ENCODE peak calls at places on chromosomes 3 and 15, in nine cellular contexts. W, I, M, U, Y, V, D, J and Z are unnamed samples.

GRCh38 chr3:159418571-159419526 is 569.8 kb upstream of the IL12A start:
- DNase-seq in M (no peak), Y (no peak), W (no peak), I (peak; percentile 55), J (peak; percentile 7), D (no peak), V (no peak), U (peak; percentile 38), Z (peak; percentile 20)

GRCh38 chr15:58473720-58474119 is 41.9 kb downstream of the LIPC start:
- DNase-seq in Y (no peak), I (peak; percentile 96), U (peak; percentile 69), W (no peak), J (peak; percentile 25), M (no peak), D (no peak), V (no peak), Z (no peak)

GRCh38 chr15:72284781-72285180 is 12.4 kb upstream of the PARP6 start:
- DNase-seq in I (no peak), W (no peak), Y (no peak), U (peak; percentile 25), M (no peak), V (no peak), J (no peak), D (no peak), Z (no peak)

GRCh38 chr15:80596521-80596976 is 98.6 kb upstream of the ABHD17C start:
- DNase-seq in J (no peak), D (no peak), Y (no peak), U (no peak), M (no peak), W (no peak), V (no peak), I (no peak), Z (no peak)

GRCh38 chr3:71258116-71258515 is 325.4 kb downstream of the FOXP1 start:
- DNase-seq in U (peak; percentile 86), D (no peak), I (peak; percentile 96), J (peak; percentile 36), W (no peak), Y (no peak), V (no peak), M (no peak), Z (no peak)

GRCh38 chr3:187750041-187750512 is 4.8 kb upstream of the BCL6 start:
- DNase-seq in W (no peak), U (no peak), V (peak; percentile 83), D (peak; percentile 51), J (peak; percentile 61), Y (no peak), M (peak; percentile 77), I (peak; percentile 51), Z (peak; percentile 59)

GRCh38 chr3:125154800-125155269 is 57.7 kb downstream of the SLC12A8 start:
- DNase-seq in V (no peak), W (no peak), J (no peak), I (no peak), Y (no peak), D (no peak), M (no peak), U (no peak), Z (no peak)

GRCh38 chr15:58931985-58932384 is 1.5 kb downstream of the SLTM start:
- DNase-seq in W (peak; percentile 31), D (no peak), I (peak; percentile 48), V (no peak), Y (no peak), U (peak; percentile 60), M (peak; percentile 36), J (peak; percentile 81), Z (peak; percentile 44)

GRCh38 chr15:41417418-41417811 is 520 bp downstream of the RTF1 start:
- DNase-seq in J (peak; percentile 24), M (peak; percentile 37), W (no peak), I (no peak), V (no peak), Y (no peak), U (peak; percentile 25), D (no peak), Z (peak; percentile 49)

GRCh38 chr15:60871731-60872130 is 357.4 kb downstream of the RORA start:
- DNase-seq in W (no peak), D (no peak), V (no peak), U (peak; percentile 7), Y (no peak), I (peak; percentile 43), M (no peak), J (no peak), Z (no peak)

GRCh38 chr3:44612678-44613077 is 12.2 kb upstream of the ZNF197 start:
- DNase-seq in U (no peak), I (no peak), D (no peak), W (no peak), J (no peak), V (no peak), Y (no peak), M (no peak), Z (no peak)

GRCh38 chr15:68445351-68445750 is 13.4 kb upstream of the ITGA11 start:
- DNase-seq in Y (peak; percentile 42), J (no peak), D (no peak), W (no peak), U (no peak), M (no peak), I (no peak), V (no peak), Z (no peak)

GRCh38 chr15:80665151-80665550 is 30.0 kb upstream of the ABHD17C start:
- DNase-seq in V (no peak), U (no peak), D (no peak), I (no peak), W (no peak), M (no peak), Y (no peak), J (no peak), Z (no peak)

GRCh38 chr3:160677459-160677901 is 520 bp downstream of the ARL14 start:
- DNase-seq in D (no peak), J (no peak), M (no peak), I (peak; percentile 41), V (no peak), Y (no peak), W (no peak), U (no peak), Z (no peak)

GRCh38 chr3:126963261-126964190 is 19.4 kb upstream of the PLXNA1 start:
- DNase-seq in W (no peak), Y (no peak), M (no peak), D (peak; percentile 15), J (no peak), U (no peak), I (no peak), V (peak; percentile 9), Z (no peak)

GRCh38 chr3:46931631-46932441 is 44.7 kb downstream of the CCDC12 start:
- DNase-seq in Y (no peak), W (no peak), D (peak; percentile 77), V (peak; percentile 44), M (peak; percentile 82), J (peak; percentile 72), I (no peak), U (peak; percentile 40), Z (peak; percentile 48)

GRCh38 chr3:122102191-122102935 is 47.2 kb downstream of the CD86 start:
- DNase-seq in U (no peak), M (no peak), W (peak; percentile 75), Y (no peak), D (no peak), I (no peak), J (no peak), V (no peak), Z (no peak)

GRCh38 chr3:122103821-122104514 is 48.8 kb downstream of the CD86 start:
- DNase-seq in Y (no peak), I (no peak), V (no peak), M (no peak), W (no peak), D (no peak), J (no peak), U (no peak), Z (no peak)

GRCh38 chr3:122099255-122099654 is 44.1 kb downstream of the CD86 start:
- DNase-seq in U (no peak), W (no peak), D (no peak), J (no peak), Y (no peak), M (no peak), V (no peak), I (no peak), Z (no peak)

GRCh38 chr3:122100591-122101491 is 45.7 kb downstream of the CD86 start:
- DNase-seq in W (peak; percentile 79), J (no peak), Y (no peak), U (peak; percentile 33), I (no peak), M (no peak), D (no peak), V (no peak), Z (no peak)

GRCh38 chr3:122101646-122102045 is 46.5 kb downstream of the CD86 start:
- DNase-seq in D (no peak), I (peak; percentile 20), W (no peak), U (peak; percentile 64), M (no peak), Y (no peak), J (peak; percentile 44), V (no peak), Z (peak; percentile 67)
- H3K4me3 ChIP-seq in D (no peak overlapping the region), I (no peak overlapping the region), W (no peak overlapping the region), U (no peak overlapping the region), M (no peak overlapping the region), Y (no peak overlapping the region), J (no peak overlapping the region), V (no peak overlapping the region), Z (no peak overlapping the region)

DNA sequence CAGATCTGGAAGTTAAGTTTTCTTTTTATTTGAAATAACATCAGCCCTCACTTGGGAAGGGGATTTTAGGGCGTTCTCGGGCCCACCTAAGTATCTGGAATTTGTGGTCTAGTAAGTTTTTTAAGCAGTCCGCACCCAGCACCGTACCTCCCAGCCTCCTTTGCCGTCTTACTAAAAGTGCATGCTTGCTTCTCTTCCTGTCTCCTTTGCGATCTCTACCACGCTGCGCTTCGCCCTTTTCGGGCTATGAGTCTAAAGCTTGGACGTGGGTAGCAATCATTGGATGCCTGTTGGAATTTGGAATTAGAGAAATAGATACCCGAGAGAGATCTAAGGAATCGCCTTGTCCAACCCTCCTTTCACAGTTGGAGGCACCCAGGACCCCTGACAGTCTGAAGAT is 1.1 kb downstream of the THSD4 start:
- DNase-seq in V (no peak), I (no peak), J (no peak), M (no peak), D (no peak), W (no peak), U (no peak), Y (no peak), Z (peak; percentile 26)
- H3K4me3 ChIP-seq in V (peak overlapping the region; percentile 60), I (peak overlapping the region; percentile 76), J (peak overlapping the region; percentile 88), M (no peak overlapping the region), D (peak overlapping the region; percentile 62), W (no peak overlapping the region), U (peak overlapping the region; percentile 69), Y (peak overlapping the region; percentile 60), Z (peak overlapping the region; percentile 84)

GRCh38 chr15:51874751-51875644 is 45.5 kb downstream of the TMOD3 start:
- DNase-seq in W (no peak), V (peak; percentile 46), Y (peak; percentile 63), D (no peak), I (peak; percentile 98), J (peak; percentile 96), M (no peak), U (peak; percentile 99), Z (peak; percentile 52)
- H3K4me3 ChIP-seq in W (no peak overlapping the region), V (no peak overlapping the region), Y (no peak overlapping the region), D (no peak overlapping the region), I (peak overlapping the region; percentile 31), J (no peak overlapping the region), M (no peak overlapping the region), U (peak overlapping the region; percentile 21), Z (no peak overlapping the region)

DNA sequence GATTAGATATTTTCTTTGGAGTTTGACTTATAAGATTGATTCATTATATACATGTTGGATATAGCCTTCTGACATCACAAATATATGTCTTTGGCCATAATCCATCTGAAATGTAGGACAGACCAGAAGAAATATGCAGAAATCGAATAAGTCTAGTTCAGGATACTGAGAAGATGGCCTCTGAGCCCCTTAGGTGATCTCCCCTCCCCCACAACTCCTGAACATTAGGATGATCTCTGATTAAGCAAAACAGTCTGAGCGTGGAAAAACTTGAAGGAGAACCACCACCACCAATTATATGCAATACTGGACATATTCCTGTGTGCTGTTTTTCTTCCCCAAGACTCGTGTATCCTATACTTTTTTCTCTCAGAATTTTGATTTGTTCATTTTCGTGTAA is 3.2 kb downstream of the SETD5 start:
- DNase-seq in I (no peak), U (no peak), J (no peak), D (no peak), M (no peak), W (no peak), V (no peak), Y (no peak), Z (peak; percentile 51)
- H3K4me3 ChIP-seq in I (peak overlapping the region; percentile 45), U (peak overlapping the region; percentile 7), J (peak overlapping the region; percentile 96), D (peak overlapping the region; percentile 90), M (no peak overlapping the region), W (peak overlapping the region; percentile 31), V (no peak overlapping the region), Y (no peak overlapping the region), Z (no peak overlapping the region)